ENCODE peak calls at places on chromosomes 2 and 18, in five cellular contexts. V is A549, I is K562, W is HepG2, Q is GM12878. C is an unnamed sample.

GRCh38 chr2:237591021-237591370 is 462 bp upstream of the RAB17 start:
- DNase-seq in V (no peak), I (no peak), W (peak), Q (no peak), C (peak)

GRCh38 chr2:205814039-205814364 is 131.7 kb downstream of the NRP2 start:
- DNase-seq in V (no peak), I (no peak), W (no peak), Q (no peak), C (no peak)

GRCh38 chr18:53375641-53376040 is 848.8 kb downstream of the MBD2 start:
- DNase-seq in V (no peak), I (no peak), W (no peak), Q (no peak), C (no peak)

GRCh38 chr2:10120938-10121574 is 1.5 kb upstream of the RRM2 start:
- DNase-seq in V (peak), I (no peak), W (peak), Q (no peak), C (no peak)

GRCh38 chr18:43393174-43393573 is 115.9 kb upstream of the SYT4 start:
- DNase-seq in V (no peak), I (no peak), W (no peak), Q (no peak), C (no peak)

GRCh38 chr2:64330691-64331429 is 123.1 kb upstream of the LGALSL start:
- DNase-seq in V (peak), I (peak), W (peak), Q (no peak), C (peak)

GRCh38 chr2:200905618-200906296 is 16.6 kb downstream of the NIF3L1 start:
- DNase-seq in V (peak), I (peak), W (peak), Q (no peak), C (no peak)

GRCh38 chr2:229408356-229408755 is 137.3 kb upstream of the PID1 start:
- DNase-seq in V (peak), I (no peak), W (peak), Q (no peak), C (no peak)

GRCh38 chr2:48728827-48729226 is 26.7 kb downstream of the LHCGR start:
- DNase-seq in V (no peak), I (no peak), W (no peak), Q (no peak), C (peak)

GRCh38 chr18:49819768-49820662 is 6.7 kb upstream of the ACAA2 start:
- DNase-seq in V (no peak), I (no peak), W (no peak), Q (no peak), C (no peak)

GRCh38 chr18:12531747-12532146 is 124.0 kb downstream of the PRELID3A start:
- DNase-seq in V (no peak), I (no peak), W (no peak), Q (no peak), C (no peak)

GRCh38 chr2:25109822-25110221 is 58.6 kb downstream of the POMC start:
- DNase-seq in V (no peak), I (no peak), W (no peak), Q (no peak), C (no peak)

GRCh38 chr2:140108706-140109472 is 1328.7 kb upstream of the NXPH2 start:
- DNase-seq in V (no peak), I (no peak), W (no peak), Q (no peak), C (no peak)

GRCh38 chr2:239609162-239609561 is 208.3 kb upstream of the HDAC4 start:
- DNase-seq in V (no peak), I (no peak), W (no peak), Q (no peak), C (no peak)

GRCh38 chr2:7096726-7097352 is 179.6 kb downstream of the RNF144A start:
- DNase-seq in V (no peak), I (no peak), W (no peak), Q (no peak), C (no peak)

GRCh38 chr2:8678731-8679566 is 2.9 kb upstream of the ID2 start:
- DNase-seq in V (peak), I (peak), W (peak), Q (no peak), C (peak)

GRCh38 chr2:8679567-8679826 is 2.4 kb upstream of the ID2 start:
- DNase-seq in V (no peak), I (no peak), W (no peak), Q (no peak), C (no peak)

GRCh38 chr2:8681786-8682692 is at the start of gene ID2:
- DNase-seq in V (peak), I (peak), W (peak), Q (peak), C (peak)

GRCh38 chr2:8680931-8681760 is 710 bp upstream of the ID2 start:
- DNase-seq in V (peak), I (peak), W (peak), Q (peak), C (peak)

DNA sequence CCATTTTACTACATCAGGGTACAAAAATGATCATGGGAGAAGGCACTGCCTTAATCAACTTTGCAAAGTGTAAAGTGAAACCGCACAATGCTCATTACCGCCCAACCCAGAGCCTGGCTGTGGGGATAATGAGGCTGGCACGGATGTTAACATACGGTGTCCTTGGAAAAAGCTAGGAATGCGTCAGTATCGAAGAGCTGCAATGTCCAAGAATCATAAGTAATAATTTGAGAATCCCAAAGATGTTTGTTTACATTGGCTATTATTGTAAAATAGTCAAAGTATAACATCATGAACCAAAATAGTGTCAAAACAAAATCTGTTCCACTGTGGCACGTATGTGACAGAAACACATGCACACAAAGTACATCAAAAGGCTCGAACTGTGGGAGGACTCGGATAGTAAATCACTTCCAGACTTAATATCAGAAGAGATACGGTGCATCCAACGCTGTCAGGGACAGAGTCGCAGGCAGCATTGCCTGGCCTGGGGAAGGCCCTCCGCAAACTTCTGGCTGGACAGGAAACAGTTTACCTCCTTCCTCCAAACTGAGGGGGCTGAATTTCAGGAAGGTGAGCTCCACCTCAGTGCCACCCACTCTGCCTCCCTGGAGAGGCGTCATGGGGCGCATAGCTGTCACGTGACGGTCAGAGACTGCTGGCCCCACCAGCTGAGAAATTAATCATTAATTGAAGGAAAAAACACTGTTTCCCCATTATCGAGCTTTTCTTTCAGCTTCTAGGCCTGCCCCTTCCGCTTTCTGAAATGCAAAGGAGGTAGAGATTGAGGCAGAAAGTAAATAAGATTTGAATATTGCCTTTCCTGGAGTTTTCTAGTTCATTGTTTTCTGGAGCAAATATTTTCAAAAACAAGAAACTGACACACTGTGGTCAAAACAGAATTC is 1.8 kb upstream of the ID2 start:
- DNase-seq in V (peak), I (no peak), W (peak), Q (no peak), C (no peak)
- TF ChIP-seq HDAC2 in V (no peak), I (no peak), W (peak), Q (no peak), C (no peak)

GRCh38 chr2:8257502-8257901 is 424.4 kb upstream of the ID2 start:
- DNase-seq in V (no peak), I (no peak), W (no peak), Q (no peak), C (no peak)

GRCh38 chr2:8260213-8260612 is 421.6 kb upstream of the ID2 start:
- DNase-seq in V (no peak), I (no peak), W (no peak), Q (no peak), C (no peak)

GRCh38 chr2:8258406-8258805 is 423.4 kb upstream of the ID2 start:
- DNase-seq in V (no peak), I (no peak), W (no peak), Q (no peak), C (no peak)

GRCh38 chr2:8259106-8259840 is 422.6 kb upstream of the ID2 start:
- DNase-seq in V (no peak), I (no peak), W (no peak), Q (no peak), C (no peak)

GRCh38 chr2:8259841-8260178 is 422.0 kb upstream of the ID2 start:
- DNase-seq in V (no peak), I (no peak), W (no peak), Q (no peak), C (no peak)
- TF ChIP-seq HDAC2 in V (no peak), I (no peak), W (no peak), Q (no peak), C (no peak)

GRCh38 chr2:230660294-230661060 is 52.2 kb upstream of the CAB39 start:
- DNase-seq in V (no peak), I (peak), W (peak), Q (peak), C (no peak)
- TF ChIP-seq HDAC2 in V (no peak), I (no peak), W (no peak), Q (no peak), C (no peak)

DNA sequence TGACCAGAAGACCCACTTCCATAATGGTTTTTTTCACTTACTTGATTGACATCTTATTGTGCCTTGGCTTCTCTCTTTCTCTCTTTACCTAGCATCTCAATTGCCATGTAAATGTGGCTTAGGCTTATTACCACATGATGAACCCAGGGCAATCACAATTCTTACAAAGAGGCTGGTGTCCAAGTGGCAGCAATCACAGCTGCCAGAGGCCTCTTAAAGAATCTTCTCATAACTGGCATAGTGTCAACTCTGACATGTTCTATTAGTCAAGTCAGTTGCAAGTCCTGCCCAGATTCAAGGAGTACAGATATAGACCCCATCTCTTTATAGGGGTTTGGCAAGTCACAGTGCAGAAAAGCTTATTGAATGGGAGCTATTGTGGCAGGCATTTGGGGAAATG is 1224.8 kb downstream of the SUCLG1 start:
- DNase-seq in V (no peak), I (no peak), W (no peak), Q (no peak), C (no peak)
- TF ChIP-seq HDAC2 in V (no peak), I (no peak), W (no peak), Q (no peak), C (no peak)

GRCh38 chr18:61731169-61731568 is 161.6 kb downstream of the RNF152 start:
- DNase-seq in V (no peak), I (no peak), W (no peak), Q (no peak), C (no peak)
- TF ChIP-seq HDAC2 in V (no peak), I (no peak), W (no peak), Q (no peak), C (no peak)

DNA sequence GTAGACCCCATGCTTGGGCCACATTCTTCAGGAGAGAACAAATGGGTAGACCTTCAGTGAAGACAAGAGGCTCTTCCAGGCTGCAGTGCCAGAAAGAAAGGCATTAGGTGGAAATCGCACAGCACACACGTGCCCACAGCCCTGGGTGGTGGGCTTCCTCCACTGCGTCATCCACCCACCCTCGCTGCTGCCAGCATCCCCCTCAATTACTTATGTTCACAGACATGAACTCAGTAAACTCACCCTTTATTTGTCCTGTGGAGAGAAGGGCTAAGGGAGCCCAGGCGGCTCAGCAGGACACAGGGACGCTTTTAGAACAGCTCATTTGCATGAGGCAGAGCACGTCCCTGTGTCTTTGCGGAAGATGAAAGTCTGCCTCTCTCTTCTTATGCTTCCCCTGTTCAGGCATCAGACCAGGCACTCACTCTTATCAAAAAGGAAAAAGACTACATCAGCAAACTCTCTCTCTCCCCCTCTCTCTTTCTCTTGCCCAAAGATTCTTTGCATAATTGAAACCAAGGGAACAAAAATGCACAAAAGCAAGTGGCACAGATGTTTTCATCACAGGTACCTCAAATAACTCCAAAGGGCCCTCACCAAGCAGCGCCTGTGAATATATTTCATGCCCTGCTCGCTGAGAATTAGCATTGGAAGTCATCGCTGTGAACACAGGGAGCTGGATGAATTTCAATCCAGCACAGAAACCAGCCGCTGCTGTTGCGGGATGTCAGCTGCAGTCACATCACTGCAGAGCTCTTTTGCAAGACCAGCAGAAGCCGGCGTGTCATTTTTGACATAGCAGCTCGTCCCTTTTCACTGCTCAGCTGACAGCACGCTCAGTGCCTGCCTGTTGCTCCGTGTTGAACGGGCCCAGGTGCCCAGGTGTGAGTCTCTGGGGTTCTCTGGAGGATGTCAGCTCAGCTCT is 376.3 kb upstream of the MYT1L start:
- DNase-seq in V (no peak), I (no peak), W (no peak), Q (no peak), C (no peak)
- TF ChIP-seq HDAC2 in V (no peak), I (no peak), W (no peak), Q (no peak), C (no peak)

DNA sequence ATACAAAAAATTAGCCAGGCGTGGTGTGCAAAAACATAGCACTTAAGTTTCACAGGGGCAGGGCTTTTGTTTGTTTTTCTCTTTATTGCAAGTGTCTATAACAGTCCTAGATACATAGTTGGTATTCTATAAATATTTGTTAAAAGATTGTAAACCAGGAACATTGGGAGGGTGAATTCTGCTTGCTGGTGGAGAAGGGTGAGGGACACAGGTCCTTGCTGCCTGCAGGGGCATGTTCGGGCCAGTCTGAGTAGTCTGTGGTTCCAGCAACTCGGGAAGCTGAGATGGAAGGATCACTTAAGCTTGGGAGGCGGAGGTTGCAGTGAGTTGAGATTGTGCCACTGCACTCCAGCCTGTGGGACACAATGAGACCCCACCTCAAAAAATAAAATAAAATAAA is 53.0 kb downstream of the RPL37A start:
- DNase-seq in V (no peak), I (no peak), W (no peak), Q (no peak), C (no peak)
- TF ChIP-seq HDAC2 in V (no peak), I (no peak), W (no peak), Q (no peak), C (no peak)

GRCh38 chr18:24296273-24296672 is 101.4 kb downstream of the OSBPL1A start:
- DNase-seq in V (no peak), I (no peak), W (no peak), Q (no peak), C (no peak)

GRCh38 chr18:24293254-24293653 is 104.4 kb downstream of the OSBPL1A start:
- DNase-seq in V (no peak), I (no peak), W (no peak), Q (no peak), C (peak)
- TF ChIP-seq HDAC2 in V (no peak), I (no peak), W (no peak), Q (no peak), C (no peak)